ENCODE peak calls at places on chromosomes 1 and 21, in four cellular contexts. One of them, this sample, is unnamed.

GRCh38 chr1:221510793-221511503 is 230.9 kb downstream of the DUSP10 start:
- DNase-seq in left colon: no peak
- DNase-seq in hippocampal formation: no peak
- DNase-seq in Right ventricle myocardium superior: no peak
- DNase-seq in this sample: no peak

GRCh38 chr1:235253219-235253640 is 74.7 kb downstream of the ARID4B start:
- DNase-seq in left colon: peak
- DNase-seq in Right ventricle myocardium superior: no peak
- DNase-seq in hippocampal formation: peak
- DNase-seq in this sample: peak

GRCh38 chr21:29371464-29371863 is 72.7 kb downstream of the BACH1 start:
- DNase-seq in Right ventricle myocardium superior: no peak
- DNase-seq in hippocampal formation: no peak
- DNase-seq in left colon: no peak
- DNase-seq in this sample: no peak

GRCh38 chr1:219465247-219466093 is 147.4 kb downstream of the ZC3H11B start:
- DNase-seq in left colon: no peak
- DNase-seq in Right ventricle myocardium superior: no peak
- DNase-seq in hippocampal formation: no peak
- DNase-seq in this sample: no peak

GRCh38 chr1:22848374-22848773 is 124.3 kb downstream of the LACTBL1 start:
- DNase-seq in Right ventricle myocardium superior: no peak
- DNase-seq in hippocampal formation: no peak
- DNase-seq in left colon: no peak
- DNase-seq in this sample: no peak

GRCh38 chr1:205049479-205049878 is 6.5 kb downstream of the CNTN2 start:
- DNase-seq in left colon: no peak
- DNase-seq in Right ventricle myocardium superior: no peak
- DNase-seq in hippocampal formation: peak
- DNase-seq in this sample: no peak

GRCh38 chr21:41616063-41616591 is 108.2 kb upstream of the TMPRSS2 start:
- DNase-seq in hippocampal formation: no peak
- DNase-seq in left colon: no peak
- DNase-seq in Right ventricle myocardium superior: no peak
- DNase-seq in this sample: no peak

GRCh38 chr1:198699167-198700015 is 60.6 kb downstream of the PTPRC start:
- DNase-seq in hippocampal formation: peak
- DNase-seq in Right ventricle myocardium superior: peak
- DNase-seq in left colon: peak
- DNase-seq in this sample: peak

GRCh38 chr21:44914176-44914874 is 6.4 kb downstream of the ITGB2 start:
- DNase-seq in Right ventricle myocardium superior: peak
- DNase-seq in hippocampal formation: no peak
- DNase-seq in left colon: no peak
- DNase-seq in this sample: no peak

GRCh38 chr1:245488346-245489110 is 333.7 kb downstream of the KIF26B start:
- DNase-seq in left colon: no peak
- DNase-seq in Right ventricle myocardium superior: no peak
- DNase-seq in hippocampal formation: no peak
- DNase-seq in this sample: no peak

GRCh38 chr1:109242387-109242786 is 7.0 kb upstream of the CELSR2 start:
- DNase-seq in hippocampal formation: no peak
- DNase-seq in left colon: no peak
- DNase-seq in Right ventricle myocardium superior: no peak
- DNase-seq in this sample: no peak

GRCh38 chr21:18801468-18801867 is 397.9 kb upstream of the TMPRSS15 start:
- DNase-seq in hippocampal formation: no peak
- DNase-seq in left colon: no peak
- DNase-seq in Right ventricle myocardium superior: no peak
- DNase-seq in this sample: no peak

This sample was measured in putamen.